ENCODE peak calls at places on chromosomes 1 and 21, in ten cellular contexts. Z, L, M, O, S, A, C, H, V and D are unnamed samples.

GRCh38 chr1:180230416-180230790 is 339 bp downstream of the LHX4 start:
- DNase-seq in O (no peak), V (no peak), C (no peak), S (no peak), A (no peak), Z (no peak), H (no peak), M (no peak), L (no peak), D (no peak)

GRCh38 chr21:32132409-32132808 is 146.4 kb downstream of the MIS18A start:
- DNase-seq in H (no peak), V (no peak), L (no peak), A (no peak), M (no peak), Z (peak), O (no peak), S (no peak), C (no peak), D (no peak)

GRCh38 chr1:28506907-28507246 is 1.0 kb downstream of the RCC1 start:
- DNase-seq in C (no peak), L (no peak), H (no peak), S (no peak), A (no peak), V (no peak), Z (no peak), O (no peak), M (no peak), D (no peak)

GRCh38 chr1:206590025-206590834 is 22.0 kb downstream of the EIF2D start:
- DNase-seq in C (peak), A (no peak), M (no peak), L (peak), O (no peak), Z (no peak), S (no peak), V (peak), H (no peak), D (no peak)

GRCh38 chr1:66495490-66495889 is 38.5 kb upstream of the SGIP1 start:
- DNase-seq in A (no peak), S (no peak), O (no peak), V (no peak), L (no peak), M (no peak), H (no peak), Z (no peak), C (peak), D (no peak)

GRCh38 chr1:28594661-28595411 is 2.8 kb downstream of the RAB42 start:
- DNase-seq in A (no peak), S (no peak), M (no peak), C (peak), O (no peak), V (no peak), H (no peak), L (no peak), Z (no peak), D (no peak)

GRCh38 chr1:179164494-179164893 is 65.0 kb downstream of the ABL2 start:
- DNase-seq in C (peak), A (no peak), O (no peak), M (no peak), H (no peak), V (no peak), Z (no peak), S (no peak), L (no peak), D (no peak)

GRCh38 chr1:172746091-172746949 is 87.4 kb downstream of the FASLG start:
- DNase-seq in A (no peak), M (peak), V (no peak), C (peak), H (no peak), Z (no peak), L (peak), S (peak), O (no peak), D (no peak)

GRCh38 chr21:44845418-44846200 is 27.7 kb upstream of the SUMO3 start:
- DNase-seq in S (peak), O (peak), H (peak), Z (peak), M (peak), L (peak), V (peak), C (peak), A (no peak), D (no peak)

GRCh38 chr1:53954128-53954527 is 8.0 kb downstream of the LRRC42 start:
- DNase-seq in Z (no peak), M (no peak), L (no peak), V (no peak), H (no peak), S (no peak), C (no peak), A (no peak), O (no peak), D (no peak)

GRCh38 chr1:156081174-156082110 is 823 bp downstream of the MEX3A start:
- DNase-seq in Z (no peak), A (peak), V (no peak), C (peak), L (no peak), H (no peak), S (no peak), O (peak), M (no peak), D (no peak)

GRCh38 chr1:31799196-31799894 is 16.5 kb downstream of the SPOCD1 start:
- DNase-seq in L (no peak), O (no peak), C (no peak), V (no peak), M (no peak), H (no peak), A (no peak), S (no peak), Z (no peak), D (no peak)

GRCh38 chr1:234542211-234542850 is 63.4 kb upstream of the TARBP1 start:
- DNase-seq in M (no peak), C (no peak), A (no peak), V (no peak), S (no peak), H (no peak), Z (no peak), L (no peak), O (no peak), D (no peak)

GRCh38 chr1:78355646-78356045 is 135.1 kb upstream of the PTGFR start:
- DNase-seq in Z (no peak), H (no peak), M (no peak), S (no peak), C (peak), O (no peak), L (no peak), V (no peak), A (no peak), D (no peak)

GRCh38 chr21:42121792-42122191 is 50.7 kb downstream of the UMODL1 start:
- DNase-seq in C (no peak), V (no peak), Z (no peak), M (no peak), S (peak), O (no peak), H (no peak), A (no peak), L (no peak), D (no peak)

GRCh38 chr21:26965567-26966359 is 1.1 kb downstream of the ADAMTS5 start:
- DNase-seq in A (peak), O (peak), L (no peak), C (peak), Z (no peak), H (peak), M (no peak), S (peak), V (peak), D (no peak)

GRCh38 chr1:38301040-38301439 is 254.4 kb upstream of the POU3F1 start:
- DNase-seq in M (no peak), S (no peak), Z (no peak), C (no peak), H (no peak), V (no peak), A (no peak), O (no peak), L (no peak), D (no peak)

GRCh38 chr1:117595993-117596720 is 9.7 kb upstream of the TENT5C start:
- DNase-seq in A (no peak), V (no peak), C (no peak), O (no peak), M (peak), L (no peak), Z (no peak), S (no peak), H (no peak), D (no peak)

GRCh38 chr21:45990741-45991605 is 9.4 kb downstream of the COL6A1 start:
- DNase-seq in A (peak), H (peak), L (no peak), C (no peak), M (no peak), V (peak), Z (no peak), S (peak), O (peak), D (peak)

GRCh38 chr1:50427086-50427817 is 4.0 kb upstream of the DMRTA2 start:
- DNase-seq in S (no peak), M (no peak), V (no peak), H (no peak), Z (no peak), C (no peak), L (no peak), O (no peak), A (no peak), D (no peak)

GRCh38 chr1:152757747-152758146 is at the start of gene KPRP:
- DNase-seq in M (no peak), A (no peak), H (no peak), C (no peak), L (no peak), V (no peak), O (no peak), S (no peak), Z (no peak), D (no peak)

GRCh38 chr1:28456078-28456477 is 49.8 kb upstream of the RCC1 start:
- DNase-seq in A (no peak), M (no peak), V (no peak), C (peak), O (no peak), H (no peak), Z (no peak), S (no peak), L (no peak), D (no peak)

GRCh38 chr1:12014141-12014981 is 4.9 kb upstream of the MIIP start:
- DNase-seq in C (peak), V (peak), A (peak), S (no peak), H (no peak), M (peak), L (no peak), Z (no peak), O (no peak), D (no peak)

GRCh38 chr21:40445349-40445921 is 401.5 kb downstream of the DSCAM start:
- DNase-seq in A (no peak), L (no peak), O (no peak), M (no peak), C (no peak), S (no peak), H (no peak), Z (no peak), V (no peak), D (no peak)

GRCh38 chr1:111729271-111729921 is 9.8 kb downstream of the INKA2 start:
- DNase-seq in L (no peak), M (no peak), H (peak), Z (peak), S (peak), O (peak), C (no peak), A (no peak), V (no peak), D (no peak)

GRCh38 chr1:233343262-233343661 is 15.7 kb downstream of the MAP3K21 start:
- DNase-seq in S (peak), M (no peak), V (no peak), Z (no peak), H (no peak), C (no peak), L (no peak), A (no peak), O (no peak), D (no peak)

GRCh38 chr1:20981903-20982695 is 194.6 kb downstream of the EIF4G3 start:
- DNase-seq in O (no peak), S (no peak), H (no peak), A (no peak), Z (no peak), M (no peak), C (peak), V (no peak), L (no peak), D (no peak)

GRCh38 chr21:42447182-42447581 is 43.5 kb downstream of the UBASH3A start:
- DNase-seq in Z (no peak), O (no peak), L (no peak), S (no peak), H (no peak), C (no peak), A (no peak), M (no peak), V (no peak), D (no peak)

GRCh38 chr21:8993943-8994639 is 1527.3 kb upstream of the TPTE start:
- DNase-seq in V (no peak), O (no peak), C (peak), S (no peak), L (no peak), A (no peak), M (no peak), Z (peak), H (no peak), D (no peak)

GRCh38 chr1:161727343-161727924 is 6.1 kb downstream of the FCRLB start:
- DNase-seq in A (no peak), Z (no peak), M (peak), L (peak), H (no peak), V (no peak), S (peak), O (peak), C (peak), D (no peak)

GRCh38 chr1:157390646-157391045 is 161.7 kb downstream of the FCRL5 start:
- DNase-seq in C (peak), M (no peak), O (no peak), L (no peak), A (no peak), Z (peak), H (no peak), V (no peak), S (no peak), D (no peak)

GRCh38 chr1:41864471-41865040 is 54.2 kb downstream of the HIVEP3 start:
- DNase-seq in S (no peak), C (peak), A (no peak), M (no peak), H (no peak), L (no peak), O (no peak), Z (no peak), V (no peak), D (no peak)

GRCh38 chr21:37357691-37358090 is 8.9 kb upstream of the DYRK1A start:
- DNase-seq in A (no peak), H (no peak), C (no peak), L (no peak), V (no peak), Z (no peak), O (no peak), M (no peak), S (no peak), D (no peak)

GRCh38 chr21:38315155-38315554 is 58.4 kb downstream of the KCNJ15 start:
- DNase-seq in S (no peak), M (no peak), Z (no peak), A (no peak), C (no peak), H (no peak), L (no peak), O (no peak), V (no peak), D (no peak)

GRCh38 chr1:170175032-170175431 is 29.3 kb downstream of the NTMT2 start:
- DNase-seq in Z (no peak), L (no peak), H (no peak), A (no peak), O (no peak), M (no peak), V (no peak), S (no peak), C (peak), D (no peak)

GRCh38 chr1:8423134-8423701 is 105.3 kb downstream of the SLC45A1 start:
- DNase-seq in S (no peak), L (peak), A (peak), V (no peak), O (peak), M (no peak), Z (no peak), H (peak), C (no peak), D (no peak)

GRCh38 chr1:145918992-145919939 is 749 bp upstream of the PEX11B start:
- DNase-seq in M (peak), A (peak), O (peak), H (peak), S (peak), C (peak), L (no peak), V (peak), Z (no peak), D (no peak)

DNA sequence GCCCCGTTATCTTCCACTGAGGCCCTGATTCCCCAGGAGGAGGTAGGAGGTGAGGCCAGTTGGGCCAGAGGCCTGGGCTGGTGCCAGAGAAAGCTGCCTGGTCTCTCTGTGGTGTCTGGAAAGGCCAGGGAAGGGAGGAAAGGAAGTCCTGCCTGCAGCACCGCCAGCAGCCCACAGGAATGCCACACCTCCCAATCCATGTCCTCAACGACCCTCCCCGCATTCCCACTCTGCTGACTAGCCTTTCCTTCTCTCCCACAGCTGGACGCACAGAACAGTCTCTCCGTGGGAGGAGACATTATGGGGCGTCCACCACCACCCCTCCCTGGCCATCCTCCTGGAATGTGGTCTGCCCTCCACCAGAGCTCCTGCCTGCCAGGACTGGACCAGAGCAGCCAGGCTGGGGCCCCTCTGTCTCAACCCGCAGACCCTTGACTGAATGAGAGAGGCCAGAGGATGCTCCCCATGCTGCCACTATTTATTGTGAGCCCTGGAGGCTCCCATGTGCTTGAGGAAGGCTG is 18.0 kb downstream of the CSF1 start:
- DNase-seq in H (peak), C (peak), V (peak), L (no peak), M (no peak), Z (no peak), A (peak), O (peak), S (peak), D (no peak)
- H3K27ac ChIP-seq in H (peak), C (no peak), V (peak), L (no peak), M (no peak), Z (peak), A (peak), O (peak), S (no peak), D (peak)

GRCh38 chr1:1426496-1426960 is 5.5 kb upstream of the ANKRD65 start:
- DNase-seq in H (no peak), V (no peak), C (no peak), Z (no peak), M (no peak), O (no peak), S (no peak), L (no peak), A (no peak), D (no peak)
- H3K27ac ChIP-seq in H (no peak), V (peak), C (no peak), Z (peak), M (no peak), O (no peak), S (no peak), L (no peak), A (no peak), D (no peak)

GRCh38 chr1:15341634-15342375 is 67.9 kb upstream of the EFHD2 start:
- DNase-seq in C (peak), Z (no peak), S (peak), O (no peak), H (no peak), M (no peak), V (no peak), A (no peak), L (no peak), D (no peak)
- H3K27ac ChIP-seq in C (no peak), Z (peak), S (peak), O (no peak), H (no peak), M (no peak), V (no peak), A (no peak), L (no peak), D (peak)

GRCh38 chr1:1347663-1348419 is 1.4 kb downstream of the DVL1 start:
- DNase-seq in V (peak), Z (no peak), M (no peak), L (no peak), S (peak), C (peak), H (no peak), A (no peak), O (peak), D (no peak)
- H3K27ac ChIP-seq in V (peak), Z (peak), M (no peak), L (no peak), S (peak), C (peak), H (peak), A (peak), O (peak), D (peak)

DNA sequence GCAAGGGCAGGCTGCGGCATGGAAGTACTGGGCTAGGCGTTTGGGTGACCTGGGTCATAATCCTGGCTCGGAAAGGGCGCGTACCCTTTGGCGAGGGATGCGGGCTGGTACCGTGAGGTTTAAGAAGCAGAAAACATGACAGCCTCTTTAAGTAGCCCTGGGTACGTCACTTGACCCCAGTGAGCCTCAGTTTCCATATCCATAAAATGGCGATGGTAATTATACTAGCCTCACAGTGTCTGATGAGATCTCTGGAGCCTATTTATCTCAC is 700 bp downstream of the PIGV start:
- DNase-seq in A (no peak), M (no peak), H (no peak), V (no peak), Z (no peak), O (peak), S (no peak), C (no peak), L (no peak), D (no peak)
- H3K27ac ChIP-seq in A (peak), M (peak), H (peak), V (peak), Z (peak), O (peak), S (peak), C (peak), L (peak), D (peak)

DNA sequence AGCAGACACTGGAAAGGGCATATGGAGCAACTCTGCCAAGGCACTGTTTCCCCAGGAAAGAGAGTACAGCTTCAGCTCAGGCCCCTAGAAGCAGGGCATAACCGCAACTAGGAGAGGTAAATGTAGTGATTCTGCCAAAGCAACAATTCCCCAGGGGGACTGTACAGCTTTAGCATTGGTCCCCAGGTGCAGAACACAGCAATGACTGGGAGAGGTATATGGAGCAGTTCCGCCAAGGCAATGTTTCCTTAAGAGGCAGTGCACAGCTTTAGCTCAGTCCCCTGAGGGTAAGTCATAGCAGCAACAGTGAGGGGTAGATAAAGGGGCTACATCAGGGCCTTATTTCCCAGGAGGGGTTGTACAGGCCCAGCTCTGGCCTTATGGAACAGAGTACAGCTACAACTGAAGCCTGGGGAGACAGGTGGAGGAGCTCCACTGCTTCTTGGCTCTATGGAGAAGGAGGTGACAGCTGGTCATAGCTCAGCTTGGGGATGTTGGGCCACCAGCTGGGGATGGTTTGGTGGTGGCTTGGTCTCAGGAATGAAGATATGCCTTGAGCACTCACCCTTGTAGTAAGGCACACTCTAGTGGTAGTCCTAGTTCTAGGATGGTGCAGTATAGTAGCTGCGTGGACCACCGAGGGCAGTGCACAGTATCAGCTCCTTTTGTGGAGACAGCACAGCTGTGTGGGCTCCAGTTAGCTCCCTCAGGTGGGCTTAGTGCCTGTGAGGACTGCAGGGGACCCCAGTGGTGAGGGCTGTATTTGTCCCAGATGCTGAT is 582.7 kb downstream of the PTPRC start:
- DNase-seq in C (no peak), S (no peak), A (no peak), M (no peak), H (no peak), O (no peak), L (no peak), V (no peak), Z (no peak), D (no peak)
- H3K27ac ChIP-seq in C (no peak), S (no peak), A (no peak), M (no peak), H (no peak), O (no peak), L (no peak), V (no peak), Z (no peak), D (no peak)

GRCh38 chr1:182459949-182460348 is 10.0 kb downstream of the RGSL1 start:
- DNase-seq in S (no peak), L (no peak), V (no peak), A (no peak), H (no peak), M (peak), C (no peak), O (no peak), Z (no peak), D (no peak)
- H3K27ac ChIP-seq in S (no peak), L (no peak), V (no peak), A (no peak), H (no peak), M (peak), C (no peak), O (no peak), Z (no peak), D (no peak)

GRCh38 chr1:98177751-98178150 is 256.9 kb upstream of the DPYD start:
- DNase-seq in L (no peak), H (no peak), V (no peak), S (no peak), C (peak), Z (no peak), O (no peak), A (no peak), M (no peak), D (no peak)
- H3K27ac ChIP-seq in L (no peak), H (no peak), V (no peak), S (no peak), C (no peak), Z (no peak), O (no peak), A (no peak), M (no peak), D (no peak)